ENCODE peak calls at places on chromosomes 3 and 15, in five cellular contexts. M, Y, U, B and F are unnamed samples.
A peak's percentile ranks its signal among the peaks of the same experiment; 100 is the strongest.

GRCh38 chr15:87224409-87224808 is 1032.1 kb downstream of the NTRK3 start:
- DNase-seq in M (peak; percentile 6), Y (no peak), U (no peak), B (no peak), F (no peak)

GRCh38 chr15:40859206-40859851 is 14.7 kb downstream of the RHOV start:
- DNase-seq in M (peak; percentile 79), Y (peak; percentile 93), U (peak; percentile 91), B (peak; percentile 86), F (no peak)

GRCh38 chr3:142896201-142896755 is 7.4 kb upstream of the PCOLCE2 start:
- DNase-seq in M (peak; percentile 90), Y (no peak), U (no peak), B (no peak), F (no peak)

GRCh38 chr3:188720636-188721035 is 451.1 kb upstream of the TPRG1 start:
- DNase-seq in M (peak; percentile 79), Y (no peak), U (no peak), B (no peak), F (no peak)

GRCh38 chr3:69079269-69080159 is 651 bp downstream of the UBA3 start:
- DNase-seq in M (peak; percentile 59), Y (no peak), U (no peak), B (peak; percentile 62), F (no peak)

GRCh38 chr15:72934921-72935320 is 117.3 kb upstream of the NEO1 start:
- DNase-seq in M (no peak), Y (no peak), U (no peak), B (no peak), F (no peak)

GRCh38 chr3:10762611-10763247 is 53.3 kb upstream of the SLC6A11 start:
- DNase-seq in M (no peak), Y (no peak), U (no peak), B (no peak), F (no peak)

GRCh38 chr3:135165260-135165659 is 370.2 kb downstream of the EPHB1 start:
- DNase-seq in M (no peak), Y (no peak), U (no peak), B (no peak), F (no peak)

GRCh38 chr3:42539871-42540714 is 37.6 kb downstream of the VIPR1 start:
- DNase-seq in M (peak; percentile 26), Y (peak; percentile 89), U (peak; percentile 83), B (peak; percentile 78), F (peak; percentile 61)

GRCh38 chr3:183073839-183074615 is 25.3 kb downstream of the MCCC1 start:
- DNase-seq in M (peak; percentile 16), Y (no peak), U (no peak), B (no peak), F (no peak)

GRCh38 chr3:50666801-50667200 is 7.9 kb upstream of the DOCK3 start:
- DNase-seq in M (peak; percentile 51), Y (no peak), U (no peak), B (no peak), F (no peak)

GRCh38 chr15:84976746-84977345 is 4.8 kb upstream of the PDE8A start:
- DNase-seq in M (no peak), Y (no peak), U (no peak), B (no peak), F (no peak)

GRCh38 chr3:63387568-63387967 is 109.5 kb downstream of the SYNPR start:
- DNase-seq in M (peak; percentile 59), Y (no peak), U (no peak), B (no peak), F (no peak)

GRCh38 chr15:88269371-88270062 is 13.0 kb upstream of the NTRK3 start:
- DNase-seq in M (no peak), Y (no peak), U (no peak), B (no peak), F (no peak)

GRCh38 chr3:170420307-170420821 is 1.7 kb downstream of the CLDN11 start:
- DNase-seq in M (peak; percentile 69), Y (no peak), U (no peak), B (peak; percentile 50), F (no peak)

GRCh38 chr15:69403611-69404010 is 10.5 kb upstream of the KIF23 start:
- DNase-seq in M (peak; percentile 91), Y (no peak), U (no peak), B (no peak), F (no peak)

GRCh38 chr3:98651766-98652077 is 58.3 kb upstream of the CPOX start:
- DNase-seq in M (no peak), Y (no peak), U (no peak), B (no peak), F (no peak)